ENCODE peak calls at places on chromosomes 5 and 9, in four cellular contexts. One of them, this sample, is unnamed. For H3K27me3, the result is how much of the 10 kb centered on the place peaks cover.

GRCh38 chr5:74638776-74639537 is 1.6 kb downstream of the ENC1 start:
- DNase-seq in bronchial epithelial cell: peak
- DNase-seq in ovary: no peak
- DNase-seq in heart right ventricle: no peak
- DNase-seq in this sample: no peak

GRCh38 chr9:25939116-25939515 is 260.9 kb upstream of the TUSC1 start:
- DNase-seq in bronchial epithelial cell: no peak
- DNase-seq in ovary: no peak
- DNase-seq in heart right ventricle: no peak
- DNase-seq in this sample: no peak

GRCh38 chr5:23269981-23270380 is 237.4 kb upstream of the PRDM9 start:
- DNase-seq in bronchial epithelial cell: peak
- DNase-seq in ovary: no peak
- DNase-seq in heart right ventricle: no peak
- DNase-seq in this sample: no peak

GRCh38 chr9:34991833-34992375 is 2.4 kb downstream of the DNAJB5 start:
- DNase-seq in bronchial epithelial cell: peak
- DNase-seq in ovary: no peak
- DNase-seq in heart right ventricle: no peak
- DNase-seq in this sample: no peak

GRCh38 chr5:142364251-142365145 is 39.7 kb upstream of the SPRY4 start:
- DNase-seq in bronchial epithelial cell: peak
- DNase-seq in ovary: no peak
- DNase-seq in heart right ventricle: peak
- DNase-seq in this sample: no peak

GRCh38 chr5:166074839-166075481 is 2216.5 kb upstream of the WWC1 start:
- DNase-seq in bronchial epithelial cell: no peak
- DNase-seq in ovary: no peak
- DNase-seq in heart right ventricle: no peak
- DNase-seq in this sample: no peak

GRCh38 chr9:120532475-120532874 is 47.5 kb downstream of the CDK5RAP2 start:
- DNase-seq in bronchial epithelial cell: peak
- DNase-seq in ovary: no peak
- DNase-seq in heart right ventricle: no peak
- DNase-seq in this sample: peak

GRCh38 chr5:7261049-7261448 is 134.9 kb upstream of the ADCY2 start:
- DNase-seq in bronchial epithelial cell: peak
- DNase-seq in ovary: no peak
- DNase-seq in heart right ventricle: no peak
- DNase-seq in this sample: no peak

GRCh38 chr5:74126294-74126693 is 500.3 kb downstream of the ARHGEF28 start:
- DNase-seq in bronchial epithelial cell: peak
- DNase-seq in ovary: no peak
- DNase-seq in heart right ventricle: no peak
- DNase-seq in this sample: no peak

GRCh38 chr5:65867509-65868195 is 58.7 kb upstream of the ERBIN start:
- DNase-seq in bronchial epithelial cell: no peak
- DNase-seq in ovary: no peak
- DNase-seq in heart right ventricle: no peak
- DNase-seq in this sample: no peak

GRCh38 chr5:31133488-31133887 is 60.0 kb upstream of the CDH6 start:
- DNase-seq in bronchial epithelial cell: peak
- DNase-seq in ovary: no peak
- DNase-seq in heart right ventricle: no peak
- DNase-seq in this sample: no peak

GRCh38 chr9:34163439-34163838 is 15.4 kb upstream of the UBAP1 start:
- DNase-seq in bronchial epithelial cell: peak
- DNase-seq in ovary: no peak
- DNase-seq in heart right ventricle: no peak
- DNase-seq in this sample: no peak

GRCh38 chr9:93827545-93828330 is 127.4 kb downstream of the BARX1 start:
- DNase-seq in bronchial epithelial cell: peak
- DNase-seq in ovary: no peak
- DNase-seq in heart right ventricle: no peak
- DNase-seq in this sample: peak

GRCh38 chr9:137278061-137278912 is 761 bp downstream of the TOR4A start:
- DNase-seq in bronchial epithelial cell: no peak
- DNase-seq in ovary: peak
- DNase-seq in heart right ventricle: peak
- DNase-seq in this sample: no peak

GRCh38 chr5:139688088-139688702 is 40.0 kb downstream of the CXXC5 start:
- DNase-seq in bronchial epithelial cell: no peak
- DNase-seq in ovary: no peak
- DNase-seq in heart right ventricle: no peak
- DNase-seq in this sample: no peak

GRCh38 chr5:170572453-170572852 is 68.6 kb downstream of the KCNIP1 start:
- DNase-seq in bronchial epithelial cell: peak
- DNase-seq in ovary: no peak
- DNase-seq in heart right ventricle: no peak
- DNase-seq in this sample: no peak

GRCh38 chr5:56703962-56704361 is 111.4 kb upstream of the MAP3K1 start:
- DNase-seq in bronchial epithelial cell: no peak
- DNase-seq in ovary: no peak
- DNase-seq in heart right ventricle: no peak
- DNase-seq in this sample: no peak

GRCh38 chr9:70298245-70298771 is 39.5 kb downstream of the SMC5 start:
- DNase-seq in bronchial epithelial cell: no peak
- DNase-seq in ovary: no peak
- DNase-seq in heart right ventricle: no peak
- DNase-seq in this sample: no peak

GRCh38 chr5:135190345-135191083 is 156.5 kb upstream of the PITX1 start:
- DNase-seq in bronchial epithelial cell: no peak
- DNase-seq in ovary: no peak
- DNase-seq in heart right ventricle: no peak
- DNase-seq in this sample: no peak

GRCh38 chr5:129836321-129836720 is 67.9 kb upstream of the CHSY3 start:
- DNase-seq in bronchial epithelial cell: no peak
- DNase-seq in ovary: no peak
- DNase-seq in heart right ventricle: no peak
- DNase-seq in this sample: no peak

GRCh38 chr5:110414360-110414759 is 312.1 kb downstream of the TMEM232 start:
- DNase-seq in bronchial epithelial cell: no peak
- DNase-seq in ovary: no peak
- DNase-seq in heart right ventricle: no peak
- DNase-seq in this sample: no peak

GRCh38 chr9:35682520-35682919 is 7.2 kb downstream of the TPM2 start:
- DNase-seq in bronchial epithelial cell: no peak
- DNase-seq in ovary: no peak
- DNase-seq in heart right ventricle: no peak
- DNase-seq in this sample: no peak

GRCh38 chr5:11878846-11879245 is 25.4 kb downstream of the CTNND2 start:
- DNase-seq in bronchial epithelial cell: no peak
- DNase-seq in ovary: no peak
- DNase-seq in heart right ventricle: no peak
- DNase-seq in this sample: no peak

GRCh38 chr9:27527702-27528277 is 1.8 kb downstream of the MOB3B start:
- DNase-seq in bronchial epithelial cell: no peak
- DNase-seq in ovary: no peak
- DNase-seq in heart right ventricle: no peak
- DNase-seq in this sample: no peak

GRCh38 chr5:114324282-114324681 is 37.6 kb upstream of the KCNN2 start:
- DNase-seq in bronchial epithelial cell: no peak
- DNase-seq in ovary: no peak
- DNase-seq in heart right ventricle: no peak
- DNase-seq in this sample: no peak

GRCh38 chr9:81083062-81083461 is 606.3 kb downstream of the TLE1 start:
- DNase-seq in bronchial epithelial cell: no peak
- DNase-seq in ovary: no peak
- DNase-seq in heart right ventricle: no peak
- DNase-seq in this sample: no peak

GRCh38 chr9:6938447-6938846 is 180.7 kb downstream of the KDM4C start:
- DNase-seq in bronchial epithelial cell: no peak
- DNase-seq in ovary: no peak
- DNase-seq in heart right ventricle: peak
- DNase-seq in this sample: no peak

GRCh38 chr9:135329571-135330306 is 149.8 kb upstream of the PPP1R26 start:
- DNase-seq in bronchial epithelial cell: no peak
- DNase-seq in ovary: no peak
- DNase-seq in heart right ventricle: no peak
- DNase-seq in this sample: no peak

GRCh38 chr9:97705354-97705950 is 8.3 kb upstream of the XPA start:
- DNase-seq in bronchial epithelial cell: no peak
- DNase-seq in ovary: no peak
- DNase-seq in heart right ventricle: no peak
- DNase-seq in this sample: no peak

GRCh38 chr9:68739631-68740174 is 34.7 kb downstream of the PIP5K1B start:
- DNase-seq in bronchial epithelial cell: no peak
- DNase-seq in ovary: no peak
- DNase-seq in heart right ventricle: no peak
- DNase-seq in this sample: no peak

GRCh38 chr9:83199240-83199639 is 136.3 kb upstream of the RASEF start:
- DNase-seq in bronchial epithelial cell: peak
- DNase-seq in ovary: peak
- DNase-seq in heart right ventricle: peak
- DNase-seq in this sample: no peak

GRCh38 chr5:18961234-18961633 is 1026.8 kb downstream of the CDH18 start:
- DNase-seq in bronchial epithelial cell: no peak
- DNase-seq in ovary: no peak
- DNase-seq in heart right ventricle: no peak
- DNase-seq in this sample: no peak

GRCh38 chr9:89864257-89864656 is 259.4 kb downstream of the GADD45G start:
- DNase-seq in bronchial epithelial cell: no peak
- DNase-seq in ovary: no peak
- DNase-seq in heart right ventricle: no peak
- DNase-seq in this sample: no peak

GRCh38 chr9:89864731-89865130 is 259.9 kb downstream of the GADD45G start:
- DNase-seq in bronchial epithelial cell: no peak
- DNase-seq in ovary: no peak
- DNase-seq in heart right ventricle: no peak
- DNase-seq in this sample: no peak

GRCh38 chr9:89865357-89865756 is 260.5 kb downstream of the GADD45G start:
- DNase-seq in bronchial epithelial cell: no peak
- DNase-seq in ovary: no peak
- DNase-seq in heart right ventricle: no peak
- DNase-seq in this sample: no peak

GRCh38 chr9:89863141-89863540 is 258.3 kb downstream of the GADD45G start:
- DNase-seq in bronchial epithelial cell: no peak
- DNase-seq in ovary: no peak
- DNase-seq in heart right ventricle: no peak
- DNase-seq in this sample: no peak

DNA sequence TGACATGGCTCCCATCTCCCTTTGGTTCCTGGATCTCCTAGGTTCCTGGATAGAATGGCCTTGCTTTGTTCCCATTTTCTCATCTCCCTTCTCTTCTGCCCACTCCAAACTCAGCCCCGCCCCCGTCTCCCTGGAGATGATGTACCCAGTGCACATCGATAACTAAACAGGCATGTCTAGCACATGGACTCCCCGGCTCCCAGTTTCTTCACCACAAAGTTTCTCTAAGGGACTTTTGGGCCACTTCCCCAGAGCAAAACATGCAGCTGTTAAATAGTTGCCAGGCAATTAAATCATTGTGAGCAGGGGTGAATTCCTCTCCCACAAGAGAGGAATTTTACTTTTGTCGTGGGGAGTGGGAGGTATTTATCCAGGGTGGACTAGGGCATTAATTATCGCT is 259.0 kb downstream of the GADD45G start:
- DNase-seq in bronchial epithelial cell: no peak
- DNase-seq in ovary: no peak
- DNase-seq in heart right ventricle: no peak
- DNase-seq in this sample: no peak
- H3K27me3 ChIP-seq in bronchial epithelial cell: under half
- H3K27me3 ChIP-seq in ovary: under half
- H3K27me3 ChIP-seq in heart right ventricle: under half
- H3K27me3 ChIP-seq in this sample: under half

DNA sequence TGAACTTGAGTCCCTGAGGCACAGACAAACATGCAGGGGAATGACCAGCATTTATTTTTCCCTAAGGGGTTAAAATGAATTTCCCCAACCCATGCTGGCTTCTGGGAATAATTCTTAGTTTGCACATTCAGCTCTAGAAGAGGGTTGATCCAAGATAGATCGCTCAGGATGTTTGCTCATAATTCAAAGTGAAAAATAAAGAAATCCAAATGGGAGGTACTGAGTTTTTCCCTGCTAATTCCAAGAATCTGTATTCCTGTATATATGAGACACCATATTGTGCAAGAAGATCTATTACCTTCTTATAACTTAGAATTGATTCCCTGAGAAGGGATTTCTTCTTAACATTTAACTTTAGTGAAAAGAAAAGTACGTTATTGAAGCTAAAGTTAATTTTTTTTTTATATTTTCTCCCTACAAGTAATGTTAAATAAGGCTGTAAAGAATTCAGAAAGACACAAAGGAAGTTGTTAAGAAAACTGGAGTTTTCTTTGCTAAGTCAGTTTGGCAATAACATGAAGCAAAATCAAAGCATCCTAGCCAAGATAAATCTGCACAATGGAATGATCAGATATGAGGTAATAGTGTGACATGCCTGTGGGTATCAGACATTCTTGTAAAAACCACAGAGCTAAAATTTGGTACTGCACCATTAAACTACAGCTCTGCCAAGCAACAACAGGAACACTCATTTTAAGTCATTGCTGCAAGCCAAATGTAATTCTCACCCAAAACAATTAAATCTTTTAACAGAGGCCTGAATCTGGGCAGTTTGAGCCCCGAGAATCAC is 96.4 kb downstream of the VCAN start:
- DNase-seq in bronchial epithelial cell: peak
- DNase-seq in ovary: no peak
- DNase-seq in heart right ventricle: no peak
- DNase-seq in this sample: no peak
- H3K27me3 ChIP-seq in bronchial epithelial cell: under half
- H3K27me3 ChIP-seq in ovary: under half
- H3K27me3 ChIP-seq in heart right ventricle: under half
- H3K27me3 ChIP-seq in this sample: under half

DNA sequence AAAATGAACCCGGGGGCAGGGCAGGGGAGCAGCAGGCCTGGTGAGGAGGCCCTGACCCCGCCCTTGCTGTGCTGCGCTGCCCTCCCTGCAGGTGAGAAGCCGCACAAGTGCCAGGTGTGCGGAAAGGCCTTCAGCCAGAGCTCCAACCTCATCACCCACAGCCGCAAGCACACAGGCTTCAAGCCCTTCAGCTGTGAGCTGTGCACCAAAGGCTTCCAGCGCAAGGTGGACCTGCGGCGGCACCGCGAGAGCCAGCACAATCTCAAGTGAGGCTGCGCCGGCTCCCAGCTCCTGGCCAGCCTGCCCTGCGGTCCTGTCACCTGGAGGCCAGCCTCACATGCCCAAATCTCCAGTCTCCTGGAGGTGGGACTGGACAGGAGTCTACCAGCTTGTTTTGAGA is 12.3 kb downstream of the GFI1B start:
- DNase-seq in bronchial epithelial cell: no peak
- DNase-seq in ovary: no peak
- DNase-seq in heart right ventricle: no peak
- DNase-seq in this sample: no peak
- H3K27me3 ChIP-seq in bronchial epithelial cell: under half
- H3K27me3 ChIP-seq in ovary: under half
- H3K27me3 ChIP-seq in heart right ventricle: under half
- H3K27me3 ChIP-seq in this sample: under half

DNA sequence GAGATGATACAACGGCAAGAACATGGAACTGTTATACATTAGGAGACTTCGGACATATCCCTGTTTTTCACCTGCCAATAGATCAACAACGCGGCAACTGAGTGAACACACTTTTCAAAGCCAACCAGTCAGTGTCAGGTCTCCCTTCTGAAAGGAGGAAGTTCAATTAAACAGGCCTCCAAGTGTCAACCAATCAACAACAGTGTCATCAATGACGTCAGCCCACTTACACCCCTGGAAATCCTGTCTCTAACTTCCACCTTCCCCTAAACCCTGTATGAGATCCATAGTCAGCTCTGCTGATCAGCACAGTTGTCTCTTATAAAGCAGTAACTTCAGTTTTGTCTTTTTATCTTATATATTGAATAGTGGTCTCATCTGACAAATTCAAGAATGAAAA is 36.6 kb downstream of the DMRT3 start:
- DNase-seq in bronchial epithelial cell: no peak
- DNase-seq in ovary: no peak
- DNase-seq in heart right ventricle: no peak
- DNase-seq in this sample: no peak
- H3K27me3 ChIP-seq in bronchial epithelial cell: under half
- H3K27me3 ChIP-seq in ovary: under half
- H3K27me3 ChIP-seq in heart right ventricle: under half
- H3K27me3 ChIP-seq in this sample: under half